ENCODE peak calls at places on chromosomes 11 and 22, in five cellular contexts. S is hippocampal formation, Z is lower lobe of right lung, N is retina, M is substantia nigra. B is an unnamed sample.

GRCh38 chr11:121829159-121829643 is 286.8 kb downstream of the BLID start:
- DNase-seq in S (no peak), Z (no peak), N (peak; percentile 11), M (no peak), B (no peak)

GRCh38 chr11:4448995-4449394 is at the start of gene OR52K2:
- DNase-seq in S (no peak), Z (no peak), N (no peak), M (no peak), B (no peak)

GRCh38 chr11:122082203-122082602 is 33.8 kb downstream of the BLID start:
- DNase-seq in S (no peak), Z (no peak), N (no peak), M (no peak), B (no peak)

GRCh38 chr11:133745791-133746190 is 99.5 kb downstream of the SPATA19 start:
- DNase-seq in S (peak; percentile 20), Z (no peak), N (no peak), M (no peak), B (no peak)

GRCh38 chr11:120208012-120208441 is 2.8 kb upstream of the OAF start:
- DNase-seq in S (peak; percentile 7), Z (no peak), N (peak; percentile 44), M (no peak), B (no peak)

GRCh38 chr11:27241316-27242122 is 121.5 kb downstream of the CCDC34 start:
- DNase-seq in S (no peak), Z (no peak), N (no peak), M (no peak), B (no peak)

GRCh38 chr11:61127991-61128390 is 25.7 kb downstream of the CD5 start:
- DNase-seq in S (no peak), Z (no peak), N (no peak), M (no peak), B (no peak)

GRCh38 chr11:76167590-76167989 is 38.7 kb downstream of the WNT11 start:
- DNase-seq in S (no peak), Z (no peak), N (no peak), M (no peak), B (no peak)

GRCh38 chr22:26471522-26471921 is 12.1 kb downstream of the HPS4 start:
- DNase-seq in S (no peak), Z (no peak), N (no peak), M (no peak), B (no peak)

GRCh38 chr11:104803770-104804169 is 94.5 kb downstream of the CASP12 start:
- DNase-seq in S (no peak), Z (no peak), N (no peak), M (no peak), B (no peak)